ENCODE peak calls at places on chromosomes 2 and 18, in nine cellular contexts. C, A, R, N, H, Z, X, V and K are unnamed samples.

GRCh38 chr2:558302-558642 is 118.9 kb downstream of the TMEM18 start:
- DNase-seq in C (no peak), A (no peak), R (no peak), N (no peak), H (no peak), Z (no peak), X (no peak), V (no peak), K (no peak)

GRCh38 chr18:50674307-50674706 is 114.4 kb downstream of the MAPK4 start:
- DNase-seq in C (no peak), A (peak; percentile 51), R (no peak), N (no peak), H (no peak), Z (peak; percentile 66), X (no peak), V (no peak), K (no peak)

GRCh38 chr18:10321987-10322386 is 132.4 kb upstream of the APCDD1 start:
- DNase-seq in C (no peak), A (no peak), R (no peak), N (no peak), H (no peak), Z (no peak), X (no peak), V (no peak), K (no peak)

GRCh38 chr2:176813526-176814179 is 398.9 kb upstream of the HNRNPA3 start:
- DNase-seq in C (no peak), A (no peak), R (no peak), N (no peak), H (no peak), Z (no peak), X (no peak), V (no peak), K (no peak)

GRCh38 chr2:142127248-142127647 is 3.6 kb downstream of the LRP1B start:
- DNase-seq in C (no peak), A (no peak), R (no peak), N (no peak), H (no peak), Z (no peak), X (no peak), V (no peak), K (no peak)

GRCh38 chr2:219282375-219282774 is 3.2 kb downstream of the DNAJB2 start:
- DNase-seq in C (no peak), A (no peak), R (no peak), N (no peak), H (no peak), Z (no peak), X (no peak), V (no peak), K (no peak)

GRCh38 chr2:88078624-88079169 is 11.1 kb downstream of the SMYD1 start:
- DNase-seq in C (no peak), A (no peak), R (no peak), N (no peak), H (no peak), Z (no peak), X (no peak), V (no peak), K (no peak)

GRCh38 chr2:180519276-180519675 is 461.1 kb upstream of the UBE2E3 start:
- DNase-seq in C (peak; percentile 81), A (no peak), R (no peak), N (no peak), H (no peak), Z (no peak), X (no peak), V (no peak), K (no peak)

GRCh38 chr18:75068682-75069435 is 140.1 kb downstream of the PTGR3 start:
- DNase-seq in C (peak; percentile 16), A (no peak), R (no peak), N (no peak), H (no peak), Z (no peak), X (no peak), V (no peak), K (no peak)

GRCh38 chr18:22789600-22789999 is 143.5 kb upstream of the RBBP8 start:
- DNase-seq in C (no peak), A (no peak), R (no peak), N (no peak), H (no peak), Z (no peak), X (no peak), V (no peak), K (no peak)

GRCh38 chr2:106316937-106317336 is 122.8 kb upstream of the UXS1 start:
- DNase-seq in C (no peak), A (no peak), R (no peak), N (no peak), H (no peak), Z (no peak), X (peak; percentile 0), V (peak; percentile 27), K (no peak)

GRCh38 chr2:8573942-8574195 is 108.0 kb upstream of the ID2 start:
- DNase-seq in C (no peak), A (no peak), R (no peak), N (no peak), H (no peak), Z (no peak), X (no peak), V (peak; percentile 93), K (no peak)

GRCh38 chr2:113208995-113209868 is 35.5 kb downstream of the PSD4 start:
- DNase-seq in C (no peak), A (no peak), R (peak; percentile 44), N (no peak), H (no peak), Z (no peak), X (no peak), V (no peak), K (no peak)